ENCODE peak calls at places on chromosomes 12 and 14, in eight cellular contexts. L, F, C, S, T, V, I and K are unnamed samples. For H3K27me3, the result is how much of the 10 kb centered on the place peaks cover.

GRCh38 chr12:42728770-42729531 is 139.4 kb upstream of the PRICKLE1 start:
- DNase-seq in L (no peak), F (no peak), C (no peak), S (no peak), T (no peak), V (no peak), I (no peak), K (no peak)

GRCh38 chr14:71232506-71232905 is 325.2 kb downstream of the PCNX1 start:
- DNase-seq in L (no peak), F (no peak), C (no peak), S (no peak), T (no peak), V (no peak), I (no peak), K (no peak)

GRCh38 chr14:67411820-67412421 is at the start of gene PLEK2:
- DNase-seq in L (no peak), F (peak), C (peak), S (peak), T (no peak), V (peak), I (no peak), K (peak)

GRCh38 chr14:33780035-33780434 is 170.8 kb downstream of the EGLN3 start:
- DNase-seq in L (no peak), F (no peak), C (no peak), S (no peak), T (no peak), V (no peak), I (no peak), K (no peak)

GRCh38 chr14:51020024-51020710 is 74.7 kb downstream of the TRIM9 start:
- DNase-seq in L (peak), F (no peak), C (no peak), S (peak), T (no peak), V (no peak), I (no peak), K (no peak)

GRCh38 chr14:59427653-59428578 is 37.3 kb downstream of the GPR135 start:
- DNase-seq in L (no peak), F (no peak), C (no peak), S (peak), T (peak), V (no peak), I (no peak), K (no peak)

GRCh38 chr14:89911018-89911919 is 43.3 kb downstream of the EFCAB11 start:
- DNase-seq in L (peak), F (no peak), C (no peak), S (peak), T (no peak), V (no peak), I (no peak), K (no peak)

GRCh38 chr12:54193437-54193836 is 4.7 kb upstream of the SMUG1 start:
- DNase-seq in L (no peak), F (no peak), C (no peak), S (no peak), T (no peak), V (no peak), I (no peak), K (no peak)

GRCh38 chr14:61258985-61259384 is 22.2 kb downstream of the TMEM30B start:
- DNase-seq in L (no peak), F (no peak), C (no peak), S (peak), T (no peak), V (no peak), I (no peak), K (no peak)

GRCh38 chr12:2154521-2154920 is 101.7 kb downstream of the CACNA1C start:
- DNase-seq in L (no peak), F (no peak), C (no peak), S (no peak), T (no peak), V (no peak), I (no peak), K (no peak)
- H3K27me3 ChIP-seq in L (under half), F (under half), C (under half), S (under half), T (under half), V (under half), I (under half), K (under half)

GRCh38 chr14:56650977-56651376 is 71.4 kb downstream of the TMEM260 start:
- DNase-seq in L (no peak), F (no peak), C (no peak), S (no peak), T (no peak), V (no peak), I (no peak), K (no peak)

GRCh38 chr14:56648508-56649301 is 69.1 kb downstream of the TMEM260 start:
- DNase-seq in L (peak), F (no peak), C (no peak), S (no peak), T (no peak), V (no peak), I (no peak), K (no peak)

GRCh38 chr14:56650075-56650474 is 70.5 kb downstream of the TMEM260 start:
- DNase-seq in L (no peak), F (no peak), C (no peak), S (no peak), T (no peak), V (no peak), I (no peak), K (no peak)
- H3K27me3 ChIP-seq in L (under half), F (under half), C (under half), S (under half), T (under half), V (under half), I (under half), K (under half)

GRCh38 chr12:51852404-51853137 is 4.1 kb upstream of the FIGNL2 start:
- DNase-seq in L (no peak), F (no peak), C (no peak), S (no peak), T (no peak), V (no peak), I (no peak), K (no peak)
- H3K27me3 ChIP-seq in L (under half), F (under half), C (under half), S (under half), T (under half), V (under half), I (half or more), K (under half)

DNA sequence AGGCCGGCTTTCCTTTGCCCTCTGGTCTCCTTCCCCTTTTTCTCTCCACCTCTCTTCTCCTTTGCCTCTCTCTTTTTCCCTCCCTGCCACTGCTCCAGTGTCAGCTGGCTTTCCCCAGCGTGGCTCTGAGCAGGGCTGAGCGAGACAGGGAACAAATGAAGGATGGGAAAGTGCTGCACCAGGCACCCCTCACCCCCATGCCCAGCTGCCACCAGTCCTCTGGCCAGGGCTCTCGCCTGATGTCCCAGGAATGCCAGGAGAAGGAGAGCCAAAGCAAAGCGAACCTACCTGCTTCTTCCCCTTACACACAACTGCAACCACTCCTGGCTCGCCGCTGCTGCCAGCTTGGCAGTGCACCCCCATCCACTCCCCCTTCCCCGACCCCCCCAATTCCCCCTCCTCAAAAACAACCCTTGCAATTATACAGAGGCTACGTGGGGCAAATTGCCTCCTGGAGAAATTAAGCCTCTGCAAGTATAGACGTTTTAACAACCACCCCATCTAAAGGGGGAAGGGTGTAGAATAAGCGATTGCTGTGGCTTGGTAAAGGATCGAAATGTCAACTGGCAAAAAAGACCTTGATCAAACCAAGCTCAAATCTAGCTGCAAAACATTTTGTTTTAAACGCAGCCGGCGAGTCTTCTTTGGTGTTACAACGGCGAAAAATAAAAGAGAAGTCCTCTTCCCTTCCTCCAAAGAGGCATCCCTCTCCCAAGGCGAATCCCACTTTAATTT is 3.1 kb downstream of the BCL11B start:
- DNase-seq in L (no peak), F (peak), C (no peak), S (no peak), T (no peak), V (no peak), I (no peak), K (no peak)
- H3K27me3 ChIP-seq in L (half or more), F (under half), C (under half), S (under half), T (half or more), V (half or more), I (under half), K (under half)